ENCODE peak calls at places on chromosome 2, in four cellular contexts. W is heart right ventricle, A is left ventricle myocardium inferior, Y is IMR-90. V is an unnamed sample.

GRCh38 chr2:238093181-238094140 is 6.7 kb upstream of the ESPNL start:
- DNase-seq in A (no peak), W (no peak), Y (no peak), V (no peak)

GRCh38 chr2:42854207-42854818 is 61.9 kb upstream of the HAAO start:
- DNase-seq in Y (peak; percentile 23), A (peak; percentile 71), W (peak; percentile 65), V (peak; percentile 21)

GRCh38 chr2:52886556-52886955 is 881.0 kb upstream of the CHAC2 start:
- DNase-seq in A (no peak), Y (no peak), W (no peak), V (no peak)

GRCh38 chr2:214076527-214076926 is 334.3 kb upstream of the VWC2L start:
- DNase-seq in A (no peak), Y (no peak), W (no peak), V (no peak)

GRCh38 chr2:151114934-151115333 is 146.7 kb downstream of the RBM43 start:
- DNase-seq in A (no peak), Y (peak; percentile 5), W (no peak), V (no peak)

GRCh38 chr2:19198376-19198775 is 160.0 kb downstream of the OSR1 start:
- DNase-seq in A (peak; percentile 44), W (no peak), Y (peak; percentile 28), V (no peak)

GRCh38 chr2:98558852-98559530 is 49.3 kb downstream of the COA5 start:
- DNase-seq in W (no peak), A (no peak), Y (peak; percentile 7), V (no peak)

GRCh38 chr2:174699993-174700766 is 64.1 kb downstream of the CHRNA1 start:
- DNase-seq in W (peak; percentile 25), A (no peak), Y (peak; percentile 65), V (no peak)

GRCh38 chr2:72561621-72562318 is 264.1 kb downstream of the EXOC6B start:
- DNase-seq in W (no peak), A (no peak), Y (peak; percentile 68), V (no peak)

GRCh38 chr2:239290618-239291504 is 110.0 kb downstream of the HDAC4 start:
- DNase-seq in A (peak; percentile 59), Y (no peak), W (no peak), V (peak; percentile 8)

GRCh38 chr2:202113571-202114142 is 40.6 kb downstream of the KIAA2012 start:
- DNase-seq in W (no peak), Y (peak; percentile 45), A (no peak), V (no peak)

GRCh38 chr2:68059769-68060525 is 2.9 kb downstream of the C1D start:
- DNase-seq in A (no peak), W (no peak), Y (peak; percentile 30), V (no peak)

GRCh38 chr2:74001121-74001520 is 16.4 kb downstream of the TET3 start:
- DNase-seq in Y (peak; percentile 50), A (no peak), W (no peak), V (no peak)

GRCh38 chr2:65746919-65747678 is 314.7 kb upstream of the SPRED2 start:
- DNase-seq in W (no peak), Y (no peak), A (peak; percentile 20), V (no peak)

DNA sequence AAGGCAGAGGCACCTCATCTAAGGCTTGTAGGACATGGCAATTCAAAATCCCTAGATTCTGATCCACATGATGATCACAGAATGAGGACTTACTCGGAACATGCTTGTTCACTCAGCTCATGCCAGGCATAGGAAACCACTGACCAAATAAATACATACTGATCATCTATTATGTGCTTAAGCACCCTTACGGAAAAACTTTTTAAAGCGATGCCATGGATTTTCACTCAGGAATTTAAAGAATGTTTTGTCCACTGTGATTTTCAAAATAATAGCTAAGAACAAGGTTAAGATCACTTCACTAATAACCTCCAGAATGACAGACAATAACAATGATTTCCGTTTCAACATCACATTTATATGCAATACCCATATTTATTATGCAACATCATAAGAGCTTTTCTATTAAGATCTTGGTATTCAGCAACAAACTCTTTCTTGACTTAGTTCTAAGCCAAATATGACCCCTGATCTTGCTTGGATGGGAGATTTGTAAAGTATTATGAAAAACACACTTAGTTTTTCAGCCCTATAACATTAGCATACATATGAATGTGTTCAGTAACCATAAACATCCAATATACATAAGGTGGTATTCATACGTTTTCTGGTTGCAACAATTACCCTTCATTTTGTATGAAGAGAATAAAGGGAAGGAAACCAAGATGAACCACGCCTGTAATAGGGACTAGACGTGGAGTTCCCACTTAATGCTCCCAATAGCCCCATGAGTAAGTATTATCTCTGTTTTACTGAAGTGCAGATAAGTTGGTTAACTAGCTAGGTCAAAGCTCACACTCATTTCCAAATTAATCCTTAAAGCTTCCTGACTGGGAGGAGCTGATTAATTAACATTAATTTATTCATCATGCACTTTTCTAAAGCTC is 2.0 kb downstream of the CD302 start:
- DNase-seq in W (no peak), A (no peak), Y (no peak), V (no peak)
- H3K4me1 ChIP-seq in W (peaks cover 26% of the 10 kb centered on the region), A (peaks cover 43% of the 10 kb centered on the region), Y (peaks cover 4% of the 10 kb centered on the region), V (no peaks in the 10 kb centered on the region)

GRCh38 chr2:112623913-112624777 is 21.6 kb upstream of the SLC20A1 start:
- DNase-seq in Y (peak; percentile 87), W (no peak), A (peak; percentile 29), V (no peak)
- H3K4me1 ChIP-seq in Y (peaks cover 20% of the 10 kb centered on the region), W (peaks cover 31% of the 10 kb centered on the region), A (peaks cover 26% of the 10 kb centered on the region), V (no peaks in the 10 kb centered on the region)

GRCh38 chr2:119365436-119365835 is 1.2 kb downstream of the C2orf76 start:
- DNase-seq in W (no peak), Y (no peak), A (no peak), V (no peak)
- H3K4me1 ChIP-seq in W (peaks cover 56% of the 10 kb centered on the region), Y (peaks cover 8% of the 10 kb centered on the region), A (peaks cover 67% of the 10 kb centered on the region), V (peaks cover 25% of the 10 kb centered on the region)

DNA sequence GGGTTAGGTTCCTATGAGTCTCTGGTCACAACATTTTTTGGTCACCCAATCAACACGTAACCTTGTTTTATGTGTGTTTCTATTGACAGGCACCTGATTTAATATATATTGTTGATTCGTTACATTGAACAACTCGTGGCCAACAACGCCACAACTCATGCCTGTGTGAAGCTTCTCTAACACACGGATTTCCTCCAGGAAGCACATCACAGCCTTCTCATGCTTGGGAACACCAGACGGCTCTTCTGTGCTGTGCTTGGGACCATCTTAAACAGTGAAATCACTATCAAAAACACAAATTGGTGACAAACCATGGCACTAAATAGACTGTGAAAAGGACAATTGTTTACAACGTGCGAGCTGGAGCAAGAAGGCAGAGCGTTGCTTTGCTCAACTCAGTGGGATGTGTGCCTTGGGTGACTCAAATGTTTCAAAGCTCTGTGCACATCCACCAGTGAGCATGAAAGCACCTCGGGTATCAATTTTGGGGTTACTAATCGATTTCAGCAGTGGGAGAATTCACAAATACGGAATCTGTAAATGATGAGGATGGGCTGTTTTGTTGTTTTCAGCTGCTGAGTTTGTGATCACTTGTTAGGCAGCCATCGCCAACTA is 182.4 kb upstream of the ARL4C start:
- DNase-seq in Y (no peak), W (no peak), A (no peak), V (no peak)
- H3K4me1 ChIP-seq in Y (peaks cover 38% of the 10 kb centered on the region), W (peaks cover 14% of the 10 kb centered on the region), A (peaks cover 20% of the 10 kb centered on the region), V (peaks cover 17% of the 10 kb centered on the region)

GRCh38 chr2:217822296-217823252 is 180.2 kb downstream of the TNS1 start:
- DNase-seq in W (no peak), Y (peak; percentile 28), A (peak; percentile 17), V (peak; percentile 40)

GRCh38 chr2:217818293-217818850 is 184.4 kb downstream of the TNS1 start:
- DNase-seq in W (no peak), A (no peak), Y (no peak), V (no peak)

GRCh38 chr2:217821536-217822147 is 181.2 kb downstream of the TNS1 start:
- DNase-seq in A (peak; percentile 15), W (no peak), Y (no peak), V (no peak)

GRCh38 chr2:217820066-217820819 is 182.6 kb downstream of the TNS1 start:
- DNase-seq in A (no peak), Y (no peak), W (no peak), V (no peak)

DNA sequence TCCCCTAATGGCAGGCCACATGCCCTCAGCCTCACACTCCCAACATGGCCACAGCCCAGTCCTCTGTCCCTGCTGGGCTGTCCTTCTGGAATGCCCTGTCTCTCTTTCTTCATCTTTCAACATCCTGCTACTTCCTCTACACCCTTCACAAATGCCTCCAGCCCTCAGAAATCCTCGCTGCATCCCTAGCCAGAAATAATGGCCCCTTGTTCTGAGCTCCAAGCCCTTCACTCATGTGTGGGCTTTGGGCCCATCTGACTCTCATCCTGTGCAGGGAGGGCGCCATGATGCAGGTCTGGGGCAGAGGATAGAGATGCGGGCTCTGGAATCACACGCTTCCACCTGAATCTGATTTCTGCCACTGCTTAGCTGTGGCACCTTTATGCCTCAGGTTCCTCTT is 181.9 kb downstream of the TNS1 start:
- DNase-seq in W (no peak), A (no peak), Y (no peak), V (no peak)
- H3K4me1 ChIP-seq in W (peaks cover 100% of the 10 kb centered on the region), A (peaks cover 100% of the 10 kb centered on the region), Y (no peaks in the 10 kb centered on the region), V (no peaks in the 10 kb centered on the region)

DNA sequence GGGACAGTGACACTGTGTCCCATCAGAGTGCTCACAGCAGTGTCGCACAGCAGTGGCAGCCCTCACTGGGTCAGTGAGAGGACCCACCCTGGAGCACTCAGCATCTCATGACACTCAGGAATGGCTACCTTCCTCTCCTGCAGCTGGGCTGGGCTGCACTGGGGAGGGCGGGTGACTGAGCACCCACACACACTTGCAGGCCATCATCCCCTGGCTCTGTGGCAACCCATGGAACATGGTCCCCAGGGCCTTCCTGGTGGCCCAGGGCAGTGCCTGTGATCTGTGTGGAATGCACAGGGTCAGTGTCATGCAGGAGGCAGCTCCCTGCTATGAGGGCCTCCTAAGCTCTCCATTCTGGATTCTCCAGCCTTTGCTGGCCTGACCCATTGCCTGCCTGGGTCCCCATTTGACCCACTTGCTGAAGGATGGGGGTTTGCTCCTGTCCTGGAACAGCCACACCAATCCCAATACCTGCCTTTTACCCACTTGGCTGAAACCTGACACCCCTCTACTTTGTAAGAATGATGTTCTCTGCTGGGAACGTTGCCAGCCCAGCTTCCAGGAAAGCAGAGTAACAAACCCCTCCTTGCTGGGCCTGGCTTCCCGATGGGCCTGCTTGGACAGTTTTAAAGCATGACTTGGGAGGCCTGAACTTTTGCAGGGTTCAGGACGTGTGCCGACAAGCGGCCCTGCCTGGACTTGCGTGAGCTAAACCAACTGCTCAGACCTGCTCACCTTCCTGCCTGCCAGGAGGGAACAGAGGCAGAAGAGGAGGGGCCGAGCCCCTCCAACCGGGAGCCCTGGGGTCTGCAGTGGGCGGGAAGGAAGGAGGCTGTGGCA is 13.7 kb downstream of the HS6ST1 start:
- DNase-seq in Y (peak; percentile 98), W (peak; percentile 87), A (peak; percentile 76), V (peak; percentile 76)
- H3K4me1 ChIP-seq in Y (peaks cover 81% of the 10 kb centered on the region), W (peaks cover 60% of the 10 kb centered on the region), A (peaks cover 75% of the 10 kb centered on the region), V (peaks cover 76% of the 10 kb centered on the region)

DNA sequence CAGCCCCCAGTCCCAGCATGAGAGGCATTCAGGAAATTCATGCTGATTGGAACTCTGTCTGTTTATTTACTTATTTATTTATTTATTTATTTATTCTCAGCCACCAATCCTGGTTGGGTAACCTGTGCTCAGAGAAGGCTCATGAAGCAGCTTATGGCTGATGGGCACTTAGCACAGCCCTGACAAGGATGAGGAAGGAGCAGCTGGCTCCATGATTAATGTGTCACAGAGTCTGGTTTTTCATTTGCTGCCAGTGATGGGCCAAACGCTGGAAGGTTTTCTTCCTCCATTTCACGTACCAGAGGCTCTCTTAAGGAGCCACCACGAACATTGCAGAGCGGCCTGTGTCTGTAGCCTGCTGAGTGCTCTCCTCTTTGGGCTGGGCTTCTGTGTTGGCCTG is 28.3 kb upstream of the KCNS3 start:
- DNase-seq in A (no peak), Y (no peak), W (no peak), V (no peak)
- H3K4me1 ChIP-seq in A (no peaks in the 10 kb centered on the region), Y (no peaks in the 10 kb centered on the region), W (no peaks in the 10 kb centered on the region), V (no peaks in the 10 kb centered on the region)

GRCh38 chr2:157875720-157876065 is 437 bp downstream of the ACVR1 start:
- DNase-seq in A (peak; percentile 67), W (peak; percentile 47), Y (no peak), V (peak; percentile 65)
- H3K4me1 ChIP-seq in A (peaks cover 49% of the 10 kb centered on the region), W (peaks cover 51% of the 10 kb centered on the region), Y (peaks cover 10% of the 10 kb centered on the region), V (peaks cover 46% of the 10 kb centered on the region)